ENCODE peak calls at places on chromosomes 13 and 19, in ten cellular contexts. J is activated gamma-delta T cell; K is ascending aorta; F is NCI-H2081; O is stimulated activated CD8-positive, alpha-beta memory T cell treated with anti-CD3 and anti-CD28 coated beads, Interleukin-7, amount 100 ng/mL, for 1 hour; A is activated naive CD8-positive, alpha-beta T cell treated with anti-CD3 and anti-CD28 coated beads for 36 hours; Y is left ventricle myocardium inferior; S is HT-29; R is testis; Z is body of pancreas. X is an unnamed sample.

GRCh38 chr13:75299913-75300862 is 181.8 kb downstream of the TBC1D4 start:
- DNase-seq in Y (no peak), J (no peak), O (no peak), S (no peak), A (no peak), R (no peak), Z (no peak), K (no peak), F (no peak), X (no peak)

GRCh38 chr13:41546372-41547252 is 89.3 kb downstream of the RGCC start:
- DNase-seq in A (no peak), J (no peak), O (no peak), F (no peak), R (no peak), Y (no peak), S (no peak), K (no peak), Z (no peak), X (peak)

GRCh38 chr13:45349438-45349837 is 8.5 kb upstream of the TPT1 start:
- DNase-seq in A (no peak), Y (no peak), K (no peak), R (no peak), F (no peak), O (no peak), Z (no peak), S (no peak), J (no peak), X (no peak)

GRCh38 chr19:43675269-43675879 is 5.4 kb upstream of the PLAUR start:
- DNase-seq in S (peak), K (no peak), F (no peak), Y (no peak), A (no peak), J (no peak), O (no peak), R (no peak), Z (peak), X (no peak)

GRCh38 chr13:75418997-75419396 is 63.0 kb downstream of the TBC1D4 start:
- DNase-seq in Y (no peak), A (no peak), Z (no peak), F (no peak), J (no peak), R (no peak), K (no peak), S (no peak), O (no peak), X (no peak)

GRCh38 chr19:51366999-51367564 is 894 bp upstream of the ETFB start:
- DNase-seq in Y (peak), O (no peak), K (no peak), F (no peak), A (peak), J (no peak), S (no peak), Z (no peak), R (peak), X (no peak)

GRCh38 chr13:114106991-114107685 is 25.3 kb downstream of the RASA3 start:
- DNase-seq in J (no peak), A (no peak), Z (no peak), K (peak), Y (no peak), S (no peak), F (no peak), R (no peak), O (no peak), X (no peak)

GRCh38 chr19:6333439-6333838 is at the start of gene ACER1:
- DNase-seq in Y (no peak), K (no peak), Z (no peak), A (no peak), O (no peak), S (no peak), F (no peak), J (no peak), R (no peak), X (no peak)

GRCh38 chr13:26531751-26532150 is 25.7 kb upstream of the WASF3 start:
- DNase-seq in Y (no peak), F (no peak), K (no peak), Z (no peak), O (no peak), S (no peak), A (no peak), J (no peak), R (no peak), X (no peak)

GRCh38 chr19:42088471-42089190 is 12.7 kb downstream of the ZNF574 start:
- DNase-seq in A (no peak), O (no peak), J (no peak), Z (no peak), K (no peak), F (no peak), S (no peak), R (no peak), Y (no peak), X (peak)

GRCh38 chr13:97629601-97630272 is 195.8 kb downstream of the RAP2A start:
- DNase-seq in A (no peak), O (no peak), S (no peak), Y (no peak), F (peak), R (no peak), J (no peak), Z (no peak), K (no peak), X (no peak)

GRCh38 chr13:86569974-86570373 is 770.8 kb upstream of the SLITRK6 start:
- DNase-seq in R (no peak), A (no peak), S (no peak), O (no peak), F (no peak), J (no peak), Z (no peak), K (no peak), Y (no peak), X (no peak)

GRCh38 chr19:46426506-46427162 is 2.1 kb downstream of the PNMA8C start:
- DNase-seq in F (peak), J (no peak), K (peak), Z (peak), S (no peak), A (peak), O (no peak), Y (peak), R (peak), X (peak)

GRCh38 chr19:7550987-7551761 is 15.7 kb downstream of the PNPLA6 start:
- DNase-seq in O (no peak), R (peak), J (no peak), F (peak), S (peak), K (peak), A (peak), Y (peak), Z (peak), X (peak)

GRCh38 chr19:2016041-2016807 is 710 bp upstream of the BTBD2 start:
- DNase-seq in R (peak), Z (peak), Y (peak), O (no peak), K (peak), F (peak), A (peak), S (peak), J (no peak), X (peak)

GRCh38 chr13:95035311-95036109 is 265.7 kb downstream of the ABCC4 start:
- DNase-seq in Y (no peak), K (no peak), O (no peak), A (no peak), F (no peak), S (no peak), R (no peak), J (no peak), Z (no peak), X (no peak)

GRCh38 chr19:15419413-15420025 is 731 bp upstream of the AKAP8L start:
- DNase-seq in A (no peak), S (no peak), K (no peak), Y (no peak), F (no peak), O (no peak), J (no peak), R (no peak), Z (no peak), X (peak)

GRCh38 chr13:63092461-63092860 is 1676.8 kb upstream of the PCDH20 start:
- DNase-seq in K (no peak), F (no peak), O (no peak), S (no peak), A (no peak), R (no peak), Z (no peak), Y (no peak), J (no peak), X (no peak)

GRCh38 chr19:33156354-33156753 is 24.4 kb downstream of the WDR88 start:
- DNase-seq in K (no peak), F (no peak), R (no peak), S (no peak), O (no peak), A (no peak), Y (no peak), Z (no peak), J (no peak), X (no peak)

GRCh38 chr13:109494955-109495354 is 291.4 kb downstream of the IRS2 start:
- DNase-seq in J (no peak), S (no peak), O (no peak), K (no peak), R (no peak), F (peak), Y (no peak), Z (no peak), A (no peak), X (peak)

GRCh38 chr19:990119-990571 is 6.0 kb downstream of the WDR18 start:
- DNase-seq in A (no peak), S (no peak), O (no peak), Y (no peak), K (no peak), F (no peak), J (no peak), Z (no peak), R (peak), X (no peak)

GRCh38 chr13:102847272-102848234 is 1.7 kb downstream of the ERCC5 start:
- DNase-seq in R (no peak), S (peak), A (no peak), F (peak), J (no peak), K (no peak), Y (no peak), Z (no peak), O (no peak), X (no peak)

GRCh38 chr13:20823071-20823470 is 49.3 kb upstream of the EEF1AKMT1 start:
- DNase-seq in A (no peak), K (no peak), R (no peak), Y (no peak), F (no peak), Z (no peak), J (no peak), S (no peak), O (no peak), X (no peak)

GRCh38 chr19:10510301-10510802 is 6.9 kb downstream of the S1PR5 start:
- DNase-seq in K (no peak), O (no peak), F (no peak), Z (no peak), A (peak), Y (no peak), R (no peak), J (no peak), S (no peak), X (peak)

GRCh38 chr13:30923423-30923822 is 9.0 kb upstream of the TEX26 start:
- DNase-seq in S (no peak), F (no peak), A (no peak), R (no peak), K (no peak), Z (no peak), Y (no peak), J (no peak), O (no peak), X (no peak)

GRCh38 chr13:74575729-74576125 is 441.5 kb upstream of the KLF12 start:
- DNase-seq in K (peak), J (peak), R (peak), S (no peak), O (no peak), F (peak), Z (peak), Y (peak), A (peak), X (peak)

GRCh38 chr19:17109962-17110598 is 34.5 kb downstream of the MYO9B start:
- DNase-seq in R (peak), A (peak), Z (no peak), F (no peak), Y (peak), J (no peak), S (no peak), O (no peak), K (peak), X (no peak)

GRCh38 chr19:49114630-49115363 is 627 bp downstream of the LIN7B start:
- DNase-seq in K (peak), J (no peak), F (no peak), A (peak), O (no peak), S (peak), Y (peak), Z (peak), R (peak), X (peak)

GRCh38 chr13:51158365-51158764 is 47.3 kb upstream of the C13orf42 start:
- DNase-seq in R (no peak), Z (no peak), J (no peak), A (no peak), O (no peak), Y (no peak), K (no peak), F (no peak), S (peak), X (no peak)

GRCh38 chr13:55937180-55937579 is 1203.5 kb upstream of the PRR20A start:
- DNase-seq in Z (no peak), A (no peak), O (no peak), R (no peak), K (no peak), S (no peak), J (no peak), F (no peak), Y (no peak), X (no peak)

GRCh38 chr19:11554160-11554559 is 4.9 kb downstream of the ELOF1 start:
- DNase-seq in S (no peak), R (no peak), Y (no peak), A (no peak), Z (no peak), O (no peak), J (no peak), F (no peak), K (no peak), X (no peak)

GRCh38 chr13:32587014-32587773 is 942 bp downstream of the PDS5B start:
- DNase-seq in R (peak), F (peak), Y (peak), J (peak), S (peak), A (peak), Z (peak), O (peak), K (peak), X (peak)

GRCh38 chr19:51586103-51586728 is 15.1 kb downstream of the ZNF175 start:
- DNase-seq in Z (no peak), K (no peak), S (no peak), A (no peak), J (no peak), F (no peak), R (no peak), Y (no peak), O (no peak), X (no peak)

GRCh38 chr19:17052439-17052838 is 22.8 kb downstream of the HAUS8 start:
- DNase-seq in S (peak), O (no peak), F (peak), R (peak), Y (no peak), Z (peak), K (no peak), J (no peak), A (no peak), X (peak)

GRCh38 chr19:2982983-2983350 is 5.6 kb downstream of the TLE6 start:
- DNase-seq in K (peak), O (no peak), F (peak), R (peak), A (no peak), Z (peak), J (no peak), S (no peak), Y (peak), X (peak)

GRCh38 chr13:44347301-44347700 is 26.3 kb upstream of the SERP2 start:
- DNase-seq in F (no peak), A (no peak), Y (no peak), S (no peak), Z (no peak), K (no peak), J (no peak), O (no peak), R (no peak), X (no peak)

GRCh38 chr13:46595136-46595917 is 42.4 kb downstream of the LRCH1 start:
- DNase-seq in S (no peak), A (no peak), R (no peak), Y (no peak), J (no peak), F (no peak), O (no peak), Z (no peak), K (no peak), X (no peak)

GRCh38 chr13:112435973-112436372 is 59.8 kb downstream of the SPACA7 start:
- DNase-seq in J (no peak), O (no peak), S (no peak), A (no peak), F (no peak), Y (no peak), K (no peak), Z (no peak), R (no peak), X (no peak)

X was measured in AG08396.